ENCODE peak calls at places on chromosomes 1 and 21, in nine cellular contexts. A is stimulated activated CD4-positive, alpha-beta T cell treated with anti-CD3 and anti-CD28 coated beads, TNF-alpha, amount 100 ng/mL, for 1 hour; U is BE2C; K is neural progenitor cell; M is activated CD4-positive, alpha-beta T cell treated with anti-CD3 and anti-CD28 coated beads, Interleukin-2, amount 50 U/mL, for 1 hour; G is caudate nucleus; H is cardiac fibroblast; R is anterior cingulate cortex; F is effector memory CD8-positive, alpha-beta T cell. P is an unnamed sample.

GRCh38 chr1:160605792-160606520 is 26.7 kb upstream of the CD84 start:
- DNase-seq in R (no peak), M (no peak), H (no peak), G (no peak), K (no peak), F (no peak), A (no peak), U (no peak), P (no peak)

GRCh38 chr1:199948587-199949280 is 78.8 kb upstream of the NR5A2 start:
- DNase-seq in M (no peak), R (no peak), U (no peak), G (no peak), A (no peak), H (peak), F (no peak), K (no peak), P (no peak)

GRCh38 chr1:246416261-246416660 is 90.8 kb downstream of the SMYD3 start:
- DNase-seq in G (no peak), M (no peak), U (no peak), A (no peak), R (no peak), F (no peak), K (no peak), H (no peak), P (no peak)

GRCh38 chr1:229171934-229172333 is 99.0 kb upstream of the RAB4A start:
- DNase-seq in U (no peak), M (no peak), H (no peak), R (no peak), K (no peak), F (no peak), G (no peak), A (no peak), P (no peak)

GRCh38 chr1:74650561-74650960 is 23.0 kb downstream of the ERICH3 start:
- DNase-seq in A (no peak), R (no peak), G (no peak), U (no peak), F (no peak), H (peak), M (no peak), K (no peak), P (no peak)

GRCh38 chr1:69700770-69701169 is 133.0 kb downstream of the LRRC7 start:
- DNase-seq in H (peak), M (no peak), A (no peak), R (no peak), K (peak), F (no peak), U (peak), G (no peak), P (peak)

GRCh38 chr1:40477680-40478057 is 579 bp downstream of the ZFP69 start:
- DNase-seq in F (no peak), M (no peak), A (no peak), U (no peak), K (no peak), H (peak), R (no peak), G (no peak), P (no peak)

GRCh38 chr1:178093150-178093957 is 550 bp upstream of the RASAL2 start:
- DNase-seq in U (peak), R (peak), A (no peak), K (peak), F (no peak), H (peak), G (peak), M (peak), P (peak)

GRCh38 chr1:155126494-155127104 is 1.1 kb upstream of the EFNA1 start:
- DNase-seq in G (peak), U (no peak), F (peak), H (peak), A (no peak), K (peak), M (peak), R (peak), P (peak)

GRCh38 chr1:111559736-111560279 is 56.4 kb upstream of the ADORA3 start:
- DNase-seq in U (no peak), F (no peak), M (no peak), H (peak), K (no peak), R (no peak), A (no peak), G (no peak), P (no peak)

GRCh38 chr1:198771562-198772153 is 132.8 kb downstream of the PTPRC start:
- DNase-seq in H (peak), M (no peak), F (no peak), R (no peak), U (peak), A (no peak), G (no peak), K (peak), P (peak)

GRCh38 chr21:42570362-42570761 is 56.7 kb downstream of the SLC37A1 start:
- DNase-seq in H (no peak), M (no peak), R (no peak), K (no peak), F (no peak), G (no peak), A (no peak), U (no peak), P (no peak)

GRCh38 chr1:61170328-61171238 is 88.2 kb downstream of the NFIA start:
- DNase-seq in R (no peak), F (no peak), A (no peak), U (no peak), H (peak), K (no peak), M (no peak), G (no peak), P (no peak)

GRCh38 chr1:235102259-235102582 is 26.4 kb downstream of the TOMM20 start:
- DNase-seq in A (no peak), K (no peak), M (no peak), F (no peak), H (no peak), R (no peak), U (no peak), G (no peak), P (no peak)

GRCh38 chr21:39525129-39525528 is 73.4 kb downstream of the SH3BGR start:
- DNase-seq in G (no peak), F (no peak), H (no peak), U (no peak), M (no peak), A (no peak), K (no peak), R (no peak), P (no peak)

GRCh38 chr1:221839794-221840395 is 98.0 kb upstream of the DUSP10 start:
- DNase-seq in G (no peak), U (peak), M (peak), K (no peak), A (peak), H (peak), F (peak), R (no peak), P (no peak)

GRCh38 chr1:235642021-235642942 is 7.3 kb downstream of the GNG4 start:
- DNase-seq in M (peak), K (no peak), F (peak), R (no peak), G (no peak), H (peak), A (peak), U (no peak), P (no peak)

P was measured in neural crest cell.